ENCODE peak calls at places on chromosome 3, in five cellular contexts. G, P, E, A and J are unnamed samples.

GRCh38 chr3:32423534-32423933 is 31.9 kb downstream of the CMTM7 start:
- DNase-seq in G (no peak), P (no peak), E (no peak), A (no peak), J (no peak)

GRCh38 chr3:120072867-120073525 is 21.3 kb downstream of the GSK3B start:
- DNase-seq in G (no peak), P (peak; percentile 42), E (no peak), A (no peak), J (no peak)

GRCh38 chr3:48194446-48195071 is 6.3 kb upstream of the CDC25A start:
- DNase-seq in G (peak; percentile 67), P (peak; percentile 78), E (peak; percentile 29), A (peak; percentile 80), J (no peak)

GRCh38 chr3:12187448-12188327 is 29.0 kb upstream of the TIMP4 start:
- DNase-seq in G (peak; percentile 61), P (no peak), E (peak; percentile 44), A (no peak), J (peak; percentile 87)

GRCh38 chr3:177777699-177778098 is 580.4 kb upstream of the TBL1XR1 start:
- DNase-seq in G (peak; percentile 77), P (peak; percentile 83), E (peak; percentile 56), A (peak; percentile 49), J (no peak)

GRCh38 chr3:108089544-108089943 is 1.3 kb downstream of the CD47 start:
- DNase-seq in G (peak; percentile 16), P (peak; percentile 33), E (no peak), A (no peak), J (no peak)

GRCh38 chr3:10196389-10197052 is 31.8 kb downstream of the IRAK2 start:
- DNase-seq in G (peak; percentile 56), P (no peak), E (no peak), A (no peak), J (no peak)

GRCh38 chr3:128727996-128728395 is 2.0 kb downstream of the RAB7A start:
- DNase-seq in G (peak; percentile 45), P (no peak), E (no peak), A (no peak), J (no peak)

GRCh38 chr3:150170843-150171513 is 200.3 kb upstream of the PFN2 start:
- DNase-seq in G (no peak), P (no peak), E (no peak), A (no peak), J (no peak)

GRCh38 chr3:12194209-12194608 is 35.5 kb upstream of the TIMP4 start:
- DNase-seq in G (peak; percentile 81), P (peak; percentile 35), E (peak; percentile 44), A (no peak), J (no peak)